ENCODE peak calls at places on chromosomes 13 and 19, in four cellular contexts. Q, L, C and N are unnamed samples. For H3K9me3 and H3K36me3, the result is how much of the 10 kb centered on the place peaks cover.

GRCh38 chr19:49019242-49019932 is 2.5 kb upstream of the LHB start:
- DNase-seq in Q (no peak), L (peak), C (peak), N (peak)

GRCh38 chr19:28425431-28425931 is 787.5 kb downstream of the UQCRFS1 start:
- DNase-seq in Q (no peak), L (no peak), C (no peak), N (peak)

GRCh38 chr19:16070366-16070990 is 5.8 kb upstream of the TPM4 start:
- DNase-seq in Q (peak), L (no peak), C (peak), N (no peak)

GRCh38 chr13:108777421-108778420 is 148.3 kb downstream of the MYO16 start:
- DNase-seq in Q (no peak), L (peak), C (no peak), N (peak)

GRCh38 chr19:42032428-42032827 is 37.6 kb downstream of the GRIK5 start:
- DNase-seq in Q (no peak), L (no peak), C (no peak), N (no peak)

GRCh38 chr19:3821857-3822364 is 35.7 kb upstream of the MATK start:
- DNase-seq in Q (no peak), L (peak), C (peak), N (peak)

GRCh38 chr19:17797397-17798201 is 2.7 kb downstream of the B3GNT3 start:
- DNase-seq in Q (no peak), L (peak), C (no peak), N (no peak)

GRCh38 chr13:102487330-102487729 is 85.5 kb upstream of the FGF14 start:
- DNase-seq in Q (no peak), L (no peak), C (no peak), N (no peak)

GRCh38 chr13:73201601-73202000 is 142.8 kb downstream of the KLF5 start:
- DNase-seq in Q (no peak), L (no peak), C (no peak), N (no peak)

GRCh38 chr13:43830481-43830873 is 43.7 kb upstream of the ENOX1 start:
- DNase-seq in Q (no peak), L (no peak), C (no peak), N (no peak)

GRCh38 chr19:42524250-42524649 is 4.0 kb downstream of the CEACAM1 start:
- DNase-seq in Q (no peak), L (no peak), C (no peak), N (no peak)

GRCh38 chr19:49594157-49595005 is 3.4 kb downstream of the PRR12 start:
- DNase-seq in Q (no peak), L (no peak), C (no peak), N (no peak)

GRCh38 chr19:18725755-18726416 is 42.4 kb downstream of the CRTC1 start:
- DNase-seq in Q (no peak), L (no peak), C (no peak), N (no peak)

GRCh38 chr13:31824705-31825512 is 85.6 kb downstream of the RXFP2 start:
- DNase-seq in Q (no peak), L (no peak), C (no peak), N (no peak)

GRCh38 chr13:25683056-25683455 is 311.3 kb downstream of the ATP8A2 start:
- DNase-seq in Q (no peak), L (no peak), C (no peak), N (no peak)

GRCh38 chr13:22173605-22174004 is 502.7 kb downstream of the FGF9 start:
- DNase-seq in Q (no peak), L (no peak), C (no peak), N (peak)

GRCh38 chr19:29323046-29323971 is 110.4 kb upstream of the UQCRFS1 start:
- DNase-seq in Q (no peak), L (no peak), C (no peak), N (no peak)

GRCh38 chr19:40411125-40411842 is 1.9 kb downstream of the PRX start:
- DNase-seq in Q (no peak), L (no peak), C (no peak), N (no peak)

GRCh38 chr19:756232-756631 is 5.3 kb downstream of the MISP start:
- DNase-seq in Q (no peak), L (no peak), C (no peak), N (no peak)

GRCh38 chr13:40083841-40084240 is 428.4 kb downstream of the COG6 start:
- DNase-seq in Q (no peak), L (no peak), C (no peak), N (no peak)
- H3K9me3 ChIP-seq in Q (under half), L (under half), C (under half), N (under half)

DNA sequence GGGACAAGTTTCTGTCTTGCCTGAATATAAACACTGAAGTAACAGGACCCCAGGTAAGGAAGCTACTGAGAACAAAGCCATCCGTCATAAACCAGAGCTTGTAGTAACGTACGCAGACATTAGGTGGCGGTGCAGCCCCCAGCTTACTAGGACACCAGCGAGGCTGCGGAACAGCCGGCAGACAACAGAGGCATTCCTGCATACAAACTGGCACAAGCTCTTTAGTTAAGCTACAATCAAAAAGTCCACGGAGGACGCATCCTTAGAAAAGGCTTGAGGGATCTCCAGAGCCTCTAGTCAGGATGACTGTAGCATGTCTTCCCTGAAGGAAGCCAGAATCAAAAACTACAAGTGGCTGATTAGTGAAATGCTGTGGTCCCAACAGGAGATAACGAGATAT is 26.2 kb downstream of the ZNF160 start:
- DNase-seq in Q (no peak), L (peak), C (peak), N (no peak)
- H3K36me3 ChIP-seq in Q (half or more), L (under half), C (under half), N (half or more)

GRCh38 chr13:75661443-75661842 is 25.3 kb downstream of the LMO7 start:
- DNase-seq in Q (no peak), L (no peak), C (no peak), N (no peak)

GRCh38 chr13:75656590-75656989 is 20.5 kb downstream of the LMO7 start:
- DNase-seq in Q (no peak), L (no peak), C (no peak), N (no peak)

GRCh38 chr13:75660694-75661093 is 24.6 kb downstream of the LMO7 start:
- DNase-seq in Q (no peak), L (no peak), C (no peak), N (no peak)
- H3K9me3 ChIP-seq in Q (under half), L (under half), C (under half), N (under half)

GRCh38 chr13:95628488-95628887 is 16.0 kb downstream of the DZIP1 start:
- DNase-seq in Q (no peak), L (no peak), C (no peak), N (no peak)
- H3K36me3 ChIP-seq in Q (under half), L (under half), C (under half), N (half or more)

GRCh38 chr19:58037927-58038687 is 4.3 kb downstream of the ZSCAN1 start:
- DNase-seq in Q (no peak), L (peak), C (no peak), N (no peak)

GRCh38 chr19:58033741-58034475 is at the start of gene ZSCAN1:
- DNase-seq in Q (peak), L (peak), C (peak), N (no peak)

GRCh38 chr19:58035863-58036262 is 2.0 kb downstream of the ZSCAN1 start:
- DNase-seq in Q (no peak), L (no peak), C (no peak), N (no peak)

GRCh38 chr19:58038688-58039204 is 4.9 kb downstream of the ZSCAN1 start:
- DNase-seq in Q (no peak), L (peak), C (no peak), N (no peak)

GRCh38 chr19:58034476-58034790 is 608 bp downstream of the ZSCAN1 start:
- DNase-seq in Q (no peak), L (peak), C (no peak), N (no peak)
- H3K9me3 ChIP-seq in Q (under half), L (under half), C (under half), N (under half)

DNA sequence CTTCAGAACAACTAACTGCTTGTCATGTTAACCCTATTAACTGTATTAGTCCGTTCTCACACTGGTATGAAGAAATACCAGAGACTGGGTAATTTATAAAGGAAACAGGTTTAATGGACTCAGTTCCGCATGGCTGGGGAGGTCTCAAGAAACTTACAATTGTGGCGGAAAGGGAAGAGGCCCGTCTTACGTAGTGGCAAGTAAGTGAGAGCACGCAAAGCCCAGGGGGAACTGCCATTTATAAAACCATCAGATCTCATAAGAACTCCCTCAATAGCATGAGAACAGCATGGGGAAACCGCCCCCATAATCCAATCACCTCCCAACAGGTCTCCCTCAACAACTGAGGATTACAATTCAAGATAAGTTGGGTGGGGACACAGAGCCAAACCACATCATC is 34.7 kb downstream of the PHF11 start:
- DNase-seq in Q (no peak), L (no peak), C (no peak), N (no peak)
- H3K36me3 ChIP-seq in Q (under half), L (under half), C (under half), N (under half)

DNA sequence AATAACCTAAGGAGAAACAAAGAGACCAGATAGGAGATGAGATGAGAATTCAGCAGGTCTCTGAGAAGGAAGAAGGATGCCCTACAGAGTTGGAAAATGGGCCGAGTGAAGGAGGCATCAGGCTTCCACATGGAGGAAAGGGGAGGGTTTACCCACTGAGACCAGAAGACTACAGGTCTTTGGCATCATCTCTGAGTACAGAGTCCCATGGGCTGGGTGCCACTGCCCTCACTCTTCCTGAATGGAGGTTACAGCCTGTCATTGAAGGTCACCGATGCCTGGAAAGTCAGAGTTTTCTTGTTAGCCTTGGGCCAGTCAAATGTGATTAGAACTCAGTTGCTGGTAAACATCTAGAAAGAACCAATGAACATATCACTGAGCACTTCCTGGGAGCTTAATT is 9.9 kb downstream of the ZNF302 start:
- DNase-seq in Q (no peak), L (no peak), C (no peak), N (no peak)
- H3K9me3 ChIP-seq in Q (under half), L (under half), C (under half), N (under half)